ENCODE peak calls at places on chromosomes 12 and 14, in five cellular contexts. E is GM12878, U is A549, O is GM23338, H is HepG2. V is an unnamed sample.

GRCh38 chr14:36070056-36071043 is 106.2 kb downstream of the PTCSC3 start:
- DNase-seq in E (no peak), U (peak), O (peak), H (peak), V (peak)

GRCh38 chr12:131101006-131101405 is 147.3 kb downstream of the ADGRD1 start:
- DNase-seq in E (no peak), U (no peak), O (no peak), H (no peak), V (no peak)

GRCh38 chr14:65637780-65638179 is 225.2 kb downstream of the FUT8 start:
- DNase-seq in E (peak), U (no peak), O (no peak), H (no peak), V (no peak)

GRCh38 chr14:94469261-94469660 is 6.7 kb downstream of the SERPINA9 start:
- DNase-seq in E (no peak), U (no peak), O (no peak), H (no peak), V (no peak)

GRCh38 chr12:1457901-1458300 is 136.5 kb downstream of the FBXL14 start:
- DNase-seq in E (no peak), U (no peak), O (no peak), H (no peak), V (no peak)

GRCh38 chr14:69859591-69859990 is 19.6 kb upstream of the SMOC1 start:
- DNase-seq in E (no peak), U (no peak), O (no peak), H (no peak), V (no peak)

GRCh38 chr12:120658286-120659150 is 18.1 kb downstream of the CABP1 start:
- DNase-seq in E (no peak), U (no peak), O (no peak), H (no peak), V (no peak)

GRCh38 chr12:114166360-114166759 is 200.2 kb upstream of the RBM19 start:
- DNase-seq in E (no peak), U (peak), O (peak), H (peak), V (peak)

GRCh38 chr12:50786498-50787231 is 22.8 kb downstream of the ATF1 start:
- DNase-seq in E (no peak), U (peak), O (peak), H (peak), V (no peak)

GRCh38 chr12:68565391-68565903 is 45.3 kb upstream of the RAP1B start:
- DNase-seq in E (no peak), U (peak), O (no peak), H (no peak), V (no peak)

GRCh38 chr12:104329697-104330096 is 26.2 kb downstream of the EID3 start:
- DNase-seq in E (no peak), U (peak), O (no peak), H (no peak), V (no peak)

GRCh38 chr14:76701436-76701835 is 59.8 kb upstream of the VASH1 start:
- DNase-seq in E (no peak), U (no peak), O (no peak), H (no peak), V (no peak)

GRCh38 chr14:104770851-104771272 is 17.9 kb downstream of the SIVA1 start:
- DNase-seq in E (no peak), U (peak), O (peak), H (no peak), V (no peak)
- TF ChIP-seq JUNB in E (no peak), U (no peak), O (no peak), H (no peak), V (no peak)

GRCh38 chr12:8992086-8992409 is 2.7 kb downstream of the KLRG1 start:
- DNase-seq in E (no peak), U (no peak), O (no peak), H (no peak), V (no peak)

GRCh38 chr12:8995021-8995775 is 5.9 kb downstream of the KLRG1 start:
- DNase-seq in E (no peak), U (no peak), O (no peak), H (no peak), V (no peak)

GRCh38 chr12:8993827-8994226 is 4.5 kb downstream of the KLRG1 start:
- DNase-seq in E (no peak), U (no peak), O (no peak), H (no peak), V (no peak)

GRCh38 chr12:8989425-8989824 is at the start of gene KLRG1:
- DNase-seq in E (no peak), U (no peak), O (no peak), H (no peak), V (no peak)

GRCh38 chr12:8991371-8992085 is 2.2 kb downstream of the KLRG1 start:
- DNase-seq in E (no peak), U (no peak), O (no peak), H (no peak), V (no peak)
- TF ChIP-seq JUNB in E (no peak), U (no peak), O (no peak), H (no peak), V (no peak)

DNA sequence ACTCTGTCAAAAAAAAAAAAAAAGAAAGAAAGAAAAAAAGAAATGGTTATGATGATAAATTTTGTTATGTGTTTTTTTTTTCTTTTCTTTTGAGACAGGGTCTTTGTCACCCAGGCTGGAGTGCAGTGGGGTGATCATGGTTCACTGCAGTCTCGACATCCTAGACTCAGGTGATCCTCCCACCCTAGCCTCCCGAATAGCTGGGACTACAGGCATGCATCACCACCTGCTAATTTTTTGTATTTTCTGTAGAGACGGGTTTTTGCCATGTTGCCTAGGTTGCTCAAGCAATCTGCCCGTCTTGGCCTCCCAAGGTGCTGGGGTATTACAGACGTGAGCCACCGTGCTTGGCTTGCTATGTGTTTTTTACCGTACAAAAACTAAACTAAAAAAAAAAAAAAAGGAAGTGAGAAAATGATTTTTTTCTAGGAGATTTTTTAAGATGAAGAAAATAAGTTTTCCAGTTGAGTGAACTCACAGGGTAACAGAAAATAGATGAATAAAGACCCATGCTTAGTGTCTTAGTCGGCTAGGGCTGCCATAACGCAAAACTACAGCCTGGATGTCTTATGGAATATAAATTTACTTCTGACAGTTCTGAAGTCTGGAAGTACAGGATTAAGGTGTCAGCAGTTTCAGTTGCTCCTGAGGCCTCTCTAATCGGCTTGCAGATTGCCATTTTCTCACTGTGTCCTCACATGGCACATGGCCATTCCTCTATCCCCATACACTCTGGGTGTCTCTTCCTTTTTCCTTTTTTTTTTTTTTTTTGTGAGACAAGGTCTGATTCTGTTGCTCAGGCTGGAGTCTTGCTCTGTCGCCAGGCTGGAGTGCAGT is 13.2 kb upstream of the APOF start:
- DNase-seq in E (no peak), U (no peak), O (no peak), H (no peak), V (no peak)
- TF ChIP-seq JUNB in E (no peak), U (no peak), O (no peak), H (no peak), V (no peak)

GRCh38 chr14:90456551-90456950 is 59.7 kb downstream of the CALM1 start:
- DNase-seq in E (no peak), U (no peak), O (no peak), H (no peak), V (no peak)

GRCh38 chr14:90455100-90455571 is 58.3 kb downstream of the CALM1 start:
- DNase-seq in E (no peak), U (no peak), O (no peak), H (no peak), V (no peak)

GRCh38 chr14:90453401-90453951 is 56.6 kb downstream of the CALM1 start:
- DNase-seq in E (no peak), U (no peak), O (no peak), H (no peak), V (no peak)

GRCh38 chr14:90452366-90452765 is 55.5 kb downstream of the CALM1 start:
- DNase-seq in E (no peak), U (no peak), O (no peak), H (no peak), V (no peak)

GRCh38 chr14:90454041-90455000 is 57.5 kb downstream of the CALM1 start:
- DNase-seq in E (no peak), U (peak), O (peak), H (peak), V (peak)
- TF ChIP-seq JUNB in E (no peak), U (no peak), O (no peak), H (no peak), V (no peak)

DNA sequence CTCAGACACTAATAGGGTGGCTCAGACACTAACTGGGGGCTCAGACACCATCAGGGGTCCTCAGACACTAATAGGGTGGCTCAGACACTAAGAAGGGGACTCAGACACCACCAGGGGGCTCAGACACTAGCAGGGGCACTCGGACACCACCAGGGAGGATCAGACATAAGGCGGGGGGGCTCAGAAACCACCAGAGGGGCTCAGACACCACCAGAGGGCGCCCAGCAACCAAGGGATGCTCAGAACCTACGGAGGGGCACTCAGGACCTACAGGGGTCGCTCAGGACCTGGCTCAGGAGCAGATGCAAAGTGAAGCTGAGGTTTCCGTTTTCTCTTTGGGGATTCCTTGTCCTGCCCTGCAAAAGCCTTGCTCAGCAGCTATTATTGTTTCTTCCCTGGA is 448.5 kb downstream of the TMEM121 start:
- DNase-seq in E (no peak), U (peak), O (peak), H (peak), V (peak)
- TF ChIP-seq JUNB in E (no peak), U (no peak), O (no peak), H (no peak), V (no peak)

V was measured in K562.